ENCODE peak calls at places on chromosomes 1 and 21, in nine cellular contexts. J is tibial nerve, P is foreskin fibroblast, X is tibial artery, W is nephron progenitor cell, A is choroid plexus epithelial cell, K is AG10803, G is neural progenitor cell, M is AG09309. Z is an unnamed sample.

GRCh38 chr1:248824301-248824700 is 1.4 kb downstream of the SH3BP5L start:
- DNase-seq in A (no peak), X (peak), K (no peak), P (no peak), G (no peak), M (no peak), J (no peak), W (no peak), Z (no peak)

GRCh38 chr21:42218836-42219605 is at the start of gene ABCG1:
- DNase-seq in X (peak), M (no peak), P (peak), W (peak), G (peak), J (no peak), K (no peak), A (peak), Z (no peak)

GRCh38 chr1:148263128-148263905 is 111.2 kb upstream of the NBPF11 start:
- DNase-seq in A (peak), P (peak), W (peak), X (peak), G (peak), K (peak), M (no peak), J (peak), Z (no peak)

GRCh38 chr1:165342588-165342987 is 13.9 kb downstream of the LMX1A start:
- DNase-seq in P (no peak), W (no peak), X (no peak), J (no peak), K (no peak), M (no peak), G (no peak), A (no peak), Z (no peak)

GRCh38 chr21:21734088-21734487 is 735.9 kb downstream of the NCAM2 start:
- DNase-seq in M (no peak), K (no peak), G (no peak), W (no peak), X (no peak), A (no peak), J (no peak), P (no peak), Z (no peak)

GRCh38 chr1:180923024-180923841 is 10.5 kb downstream of the KIAA1614 start:
- DNase-seq in W (peak), M (no peak), P (peak), G (peak), J (no peak), A (peak), K (peak), X (no peak), Z (no peak)

GRCh38 chr1:51288578-51288977 is 41.8 kb downstream of the TTC39A start:
- DNase-seq in J (no peak), G (no peak), A (no peak), M (no peak), W (no peak), X (no peak), P (no peak), K (no peak), Z (no peak)

GRCh38 chr1:16038620-16038912 is 5.0 kb upstream of the CLCNKB start:
- DNase-seq in G (no peak), W (no peak), X (no peak), A (no peak), J (no peak), P (no peak), K (no peak), M (no peak), Z (no peak)

GRCh38 chr1:12519708-12520364 is 98.2 kb downstream of the DHRS3 start:
- DNase-seq in A (no peak), J (no peak), X (no peak), W (no peak), P (no peak), M (no peak), G (no peak), K (no peak), Z (no peak)

GRCh38 chr1:169200319-169200718 is 93.8 kb downstream of the ATP1B1 start:
- DNase-seq in W (no peak), M (no peak), P (no peak), A (no peak), K (no peak), J (no peak), G (no peak), X (no peak), Z (no peak)

GRCh38 chr21:44510109-44510507 is 29.9 kb downstream of the KRTAP10-1 start:
- DNase-seq in K (no peak), W (no peak), G (no peak), P (no peak), M (no peak), A (no peak), J (no peak), X (no peak), Z (no peak)

GRCh38 chr1:11845641-11846335 is 1.8 kb downstream of the NPPA start:
- DNase-seq in W (peak), J (no peak), X (no peak), A (peak), G (peak), P (peak), M (no peak), K (no peak), Z (no peak)

GRCh38 chr21:45747802-45748445 is 104.4 kb downstream of the PCBP3 start:
- DNase-seq in K (peak), W (no peak), X (no peak), G (no peak), M (peak), A (no peak), J (no peak), P (peak), Z (no peak)

GRCh38 chr1:116256875-116257823 is 115.9 kb upstream of the ATP1A1 start:
- DNase-seq in J (no peak), X (no peak), A (no peak), G (no peak), M (no peak), K (no peak), P (no peak), W (no peak), Z (no peak)

GRCh38 chr1:208499601-208500000 is 255.4 kb upstream of the PLXNA2 start:
- DNase-seq in A (no peak), W (no peak), P (no peak), G (no peak), M (no peak), K (no peak), J (no peak), X (no peak), Z (no peak)

GRCh38 chr1:62513013-62513412 is 76.2 kb downstream of the USP1 start:
- DNase-seq in K (no peak), P (no peak), X (no peak), J (no peak), W (no peak), M (no peak), G (no peak), A (no peak), Z (no peak)

GRCh38 chr1:61524206-61524605 is 200.7 kb downstream of the TM2D1 start:
- DNase-seq in P (peak), G (no peak), M (no peak), A (no peak), W (no peak), J (no peak), K (no peak), X (no peak), Z (no peak)

GRCh38 chr1:234862360-234862943 is 252.5 kb upstream of the IRF2BP2 start:
- DNase-seq in M (no peak), P (no peak), G (no peak), J (no peak), K (no peak), W (no peak), A (no peak), X (no peak), Z (no peak)

GRCh38 chr21:32256226-32256625 is 22.6 kb downstream of the MIS18A start:
- DNase-seq in K (no peak), A (no peak), W (no peak), M (no peak), P (no peak), X (no peak), J (no peak), G (no peak), Z (no peak)

GRCh38 chr1:198449727-198450433 is 90.6 kb downstream of the ATP6V1G3 start:
- DNase-seq in M (no peak), X (no peak), G (no peak), K (peak), J (no peak), A (peak), W (no peak), P (peak), Z (no peak)

GRCh38 chr1:171758011-171758410 is 16.1 kb upstream of the VAMP4 start:
- DNase-seq in W (no peak), G (no peak), K (no peak), J (no peak), P (no peak), M (no peak), A (no peak), X (no peak), Z (no peak)

GRCh38 chr1:100543640-100544039 is 5.7 kb downstream of the GPR88 start:
- DNase-seq in X (no peak), J (no peak), A (no peak), W (no peak), K (no peak), G (peak), P (no peak), M (no peak), Z (no peak)

GRCh38 chr21:39014751-39015150 is 168.5 kb downstream of the PSMG1 start:
- DNase-seq in G (no peak), P (peak), K (peak), J (no peak), X (no peak), M (peak), A (peak), W (no peak), Z (no peak)

GRCh38 chr1:111571987-111572386 is 47.6 kb upstream of the RAP1A start:
- DNase-seq in G (peak), P (peak), M (peak), K (peak), W (no peak), X (no peak), A (peak), J (no peak), Z (no peak)

GRCh38 chr1:168688679-168689657 is 40.0 kb downstream of the DPT start:
- DNase-seq in J (no peak), G (no peak), M (no peak), K (no peak), A (no peak), W (no peak), X (no peak), P (no peak), Z (no peak)

GRCh38 chr21:36603221-36603620 is 95.7 kb upstream of the SIM2 start:
- DNase-seq in A (no peak), W (no peak), G (no peak), M (no peak), X (no peak), J (no peak), P (no peak), K (no peak), Z (no peak)

GRCh38 chr1:94481473-94481933 is 60.1 kb downstream of the F3 start:
- DNase-seq in K (peak), J (peak), A (peak), W (peak), G (peak), M (peak), P (peak), X (no peak), Z (no peak)

GRCh38 chr1:56329970-56330369 is 249.4 kb downstream of the PLPP3 start:
- DNase-seq in K (peak), P (peak), A (peak), W (no peak), X (no peak), M (no peak), G (no peak), J (no peak), Z (no peak)

GRCh38 chr1:92240034-92240433 is 22.3 kb downstream of the C1orf146 start:
- DNase-seq in X (no peak), J (no peak), K (no peak), G (no peak), A (no peak), W (no peak), M (no peak), P (peak), Z (no peak)

GRCh38 chr1:156114101-156114918 is at the start of gene LMNA:
- DNase-seq in W (peak), M (peak), P (peak), J (peak), G (peak), K (peak), X (peak), A (peak), Z (peak)

GRCh38 chr21:33237446-33237845 is 7.7 kb downstream of the IFNAR2 start:
- DNase-seq in M (no peak), P (no peak), K (no peak), G (no peak), A (no peak), W (no peak), X (no peak), J (no peak), Z (no peak)

GRCh38 chr1:13703558-13704485 is 3.8 kb downstream of the PRDM2 start:
- DNase-seq in M (no peak), W (no peak), K (no peak), P (no peak), J (no peak), A (no peak), G (no peak), X (no peak), Z (no peak)
- TF ChIP-seq CTCF in M (no peak), W (no peak), K (peak), P (no peak), J (no peak), A (no peak), G (no peak), X (no peak), Z (no peak)

GRCh38 chr1:29343476-29343875 is 107.2 kb downstream of the PTPRU start:
- DNase-seq in M (no peak), J (no peak), W (no peak), G (no peak), P (no peak), A (no peak), X (no peak), K (no peak), Z (no peak)

GRCh38 chr1:29344336-29344735 is 108.0 kb downstream of the PTPRU start:
- DNase-seq in A (no peak), M (no peak), J (no peak), W (no peak), K (no peak), X (no peak), P (no peak), G (no peak), Z (no peak)

GRCh38 chr1:29343908-29344307 is 107.6 kb downstream of the PTPRU start:
- DNase-seq in X (no peak), K (no peak), A (no peak), M (no peak), J (no peak), W (no peak), P (no peak), G (no peak), Z (no peak)

GRCh38 chr1:29342351-29342750 is 106.0 kb downstream of the PTPRU start:
- DNase-seq in P (no peak), G (no peak), J (no peak), A (no peak), M (no peak), X (no peak), W (no peak), K (no peak), Z (no peak)

GRCh38 chr1:29341936-29342335 is 105.6 kb downstream of the PTPRU start:
- DNase-seq in A (peak), P (peak), M (no peak), G (no peak), X (peak), W (no peak), J (no peak), K (no peak), Z (peak)
- TF ChIP-seq CTCF in A (peak), P (peak), M (peak), G (peak), X (no peak), W (peak), J (no peak), K (peak), Z (no peak)

GRCh38 chr1:216566809-216567208 is 143.6 kb upstream of the USH2A start:
- DNase-seq in G (no peak), P (peak), X (no peak), J (no peak), A (peak), K (peak), W (no peak), M (no peak), Z (no peak)
- TF ChIP-seq CTCF in G (peak), P (peak), X (no peak), J (no peak), A (peak), K (peak), W (no peak), M (no peak), Z (no peak)

GRCh38 chr1:97008226-97008625 is 286.6 kb downstream of the PTBP2 start:
- DNase-seq in K (no peak), W (no peak), J (no peak), G (no peak), P (peak), X (no peak), M (peak), A (peak), Z (no peak)
- TF ChIP-seq CTCF in K (no peak), W (no peak), J (no peak), G (no peak), P (no peak), X (no peak), M (no peak), A (no peak), Z (no peak)

GRCh38 chr1:96075704-96076455 is 645.7 kb upstream of the PTBP2 start:
- DNase-seq in P (peak), K (no peak), W (no peak), M (no peak), G (no peak), A (no peak), J (no peak), X (no peak), Z (no peak)

GRCh38 chr1:96076589-96076988 is 645.0 kb upstream of the PTBP2 start:
- DNase-seq in P (peak), J (no peak), G (no peak), W (no peak), M (no peak), X (no peak), K (no peak), A (no peak), Z (no peak)

GRCh38 chr1:96080925-96081324 is 640.7 kb upstream of the PTBP2 start:
- DNase-seq in A (peak), W (no peak), M (no peak), K (peak), G (peak), X (no peak), P (peak), J (no peak), Z (no peak)
- TF ChIP-seq CTCF in A (peak), W (no peak), M (no peak), K (peak), G (peak), X (no peak), P (no peak), J (no peak), Z (no peak)

Z was measured in CD14-positive monocyte.